ENCODE peak calls at places on chromosomes 13 and 19, in four cellular contexts. I is DMS 273 treated with DMSO at 0.1 percent for 48 hours, W is T-helper 1 cell, B is fibroblast of villous mesenchyme. P is an unnamed sample.

GRCh38 chr13:87274209-87274819 is 396.9 kb upstream of the SLITRK5 start:
- DNase-seq in I (no peak), W (no peak), B (peak), P (peak)

GRCh38 chr19:18701250-18701608 is 17.7 kb downstream of the CRTC1 start:
- DNase-seq in I (no peak), W (no peak), B (no peak), P (no peak)

GRCh38 chr13:80840313-80840976 is 499.5 kb upstream of the SPRY2 start:
- DNase-seq in I (no peak), W (no peak), B (peak), P (no peak)

GRCh38 chr13:80030491-80030890 is 310.4 kb downstream of the SPRY2 start:
- DNase-seq in I (peak), W (no peak), B (no peak), P (no peak)

GRCh38 chr19:29467824-29468401 is 57.9 kb upstream of the VSTM2B start:
- DNase-seq in I (no peak), W (peak), B (no peak), P (no peak)

GRCh38 chr13:44322928-44323327 is 50.7 kb upstream of the SERP2 start:
- DNase-seq in I (no peak), W (no peak), B (no peak), P (no peak)

GRCh38 chr19:46919324-46919723 is 58.5 kb downstream of the ARHGAP35 start:
- DNase-seq in I (no peak), W (no peak), B (no peak), P (no peak)

GRCh38 chr19:35757231-35757748 is 461 bp upstream of the HSPB6 start:
- DNase-seq in I (peak), W (no peak), B (peak), P (no peak)

GRCh38 chr13:82062772-82063171 is 1721.8 kb upstream of the SPRY2 start:
- DNase-seq in I (no peak), W (no peak), B (no peak), P (no peak)

GRCh38 chr19:12985049-12985776 is 10.1 kb upstream of the NFIX start:
- DNase-seq in I (no peak), W (no peak), B (peak), P (no peak)

GRCh38 chr13:49998714-49999624 is 2.1 kb downstream of the TRIM13 start:
- DNase-seq in I (no peak), W (no peak), B (no peak), P (no peak)

GRCh38 chr13:111946214-111946613 is 120.7 kb upstream of the SOX1 start:
- DNase-seq in I (no peak), W (no peak), B (no peak), P (peak)

P was measured in mesothelial cell of epicardium.